ENCODE peak calls at places on chromosomes 12 and 14, in nine cellular contexts. C is nephron progenitor cell, P is GDM1, O is Karpas-422, A is psoas muscle, E is A549, W is HT-29, R is GM04504, T is heart left ventricle. Z is an unnamed sample.

GRCh38 chr14:89728964-89729363 is 225.6 kb downstream of the EFCAB11 start:
- DNase-seq in C (no peak), P (no peak), O (no peak), A (no peak), E (no peak), W (no peak), R (no peak), T (no peak), Z (no peak)

GRCh38 chr12:121858662-121859572 is at the start of gene HPD:
- DNase-seq in C (peak; percentile 52), P (no peak), O (no peak), A (peak; percentile 82), E (peak; percentile 51), W (no peak), R (peak; percentile 62), T (peak; percentile 80), Z (peak; percentile 88)

GRCh38 chr14:100056964-100057817 is 8.0 kb upstream of the EVL start:
- DNase-seq in C (no peak), P (peak; percentile 25), O (no peak), A (no peak), E (peak; percentile 23), W (peak; percentile 19), R (no peak), T (no peak), Z (no peak)

GRCh38 chr14:68255697-68256178 is 436.2 kb downstream of the RAD51B start:
- DNase-seq in C (no peak), P (no peak), O (no peak), A (no peak), E (no peak), W (peak; percentile 53), R (no peak), T (no peak), Z (no peak)

GRCh38 chr14:96184737-96185136 is 19.9 kb upstream of the BDKRB2 start:
- DNase-seq in C (no peak), P (no peak), O (no peak), A (no peak), E (no peak), W (no peak), R (peak; percentile 60), T (no peak), Z (no peak)

GRCh38 chr12:29234965-29235364 is 85.9 kb downstream of the FAR2 start:
- DNase-seq in C (no peak), P (no peak), O (no peak), A (no peak), E (no peak), W (no peak), R (no peak), T (no peak), Z (no peak)

GRCh38 chr12:49049566-49050224 is 10.9 kb downstream of the KMT2D start:
- DNase-seq in C (no peak), P (no peak), O (no peak), A (no peak), E (no peak), W (no peak), R (no peak), T (peak; percentile 36), Z (no peak)

GRCh38 chr12:117361312-117361670 is at the start of gene NOS1:
- DNase-seq in C (no peak), P (no peak), O (no peak), A (peak; percentile 37), E (no peak), W (no peak), R (no peak), T (no peak), Z (no peak)

GRCh38 chr12:24798335-24798734 is 150.6 kb downstream of the BCAT1 start:
- DNase-seq in C (no peak), P (peak; percentile 79), O (peak; percentile 53), A (no peak), E (no peak), W (no peak), R (no peak), T (no peak), Z (no peak)

GRCh38 chr12:119642986-119643385 is 24.9 kb upstream of the PRKAB1 start:
- DNase-seq in C (peak; percentile 5), P (no peak), O (peak; percentile 73), A (no peak), E (no peak), W (no peak), R (no peak), T (no peak), Z (no peak)